ENCODE peak calls at places on chromosomes 11 and 22, in four cellular contexts. H, A, Z and C are unnamed samples.

GRCh38 chr11:10943968-10944367 is 86.1 kb upstream of the ZBED5 start:
- DNase-seq in H (no peak), A (no peak), Z (no peak), C (no peak)

GRCh38 chr22:27751277-27752070 is 50.1 kb downstream of the MN1 start:
- DNase-seq in A (no peak), H (no peak), Z (no peak), C (no peak)

GRCh38 chr11:125591659-125592304 is 870 bp upstream of the STT3A start:
- DNase-seq in Z (no peak), A (no peak), H (peak), C (peak)

GRCh38 chr11:13229675-13230359 is 47.8 kb upstream of the BMAL1 start:
- DNase-seq in A (no peak), Z (no peak), H (no peak), C (no peak)

GRCh38 chr11:6603287-6604080 is at the start of the genes ILK and RRP8:
- DNase-seq in A (peak), H (peak), Z (peak), C (peak)

GRCh38 chr22:20433686-20434241 is 3.9 kb downstream of the SCARF2 start:
- DNase-seq in A (no peak), H (no peak), Z (no peak), C (no peak)

GRCh38 chr11:57471496-57471895 is 11.2 kb downstream of the RTN4RL2 start:
- DNase-seq in Z (peak), H (no peak), A (no peak), C (no peak)

GRCh38 chr11:34531663-34532062 is 18.1 kb upstream of the ELF5 start:
- DNase-seq in H (no peak), Z (no peak), A (no peak), C (no peak)

GRCh38 chr22:17471901-17472566 is 91.3 kb upstream of the SLC25A18 start:
- DNase-seq in A (peak), H (no peak), Z (no peak), C (no peak)

GRCh38 chr11:102560555-102561011 is 30.0 kb upstream of the MMP7 start:
- DNase-seq in A (no peak), H (no peak), Z (no peak), C (peak)

GRCh38 chr11:119629834-119630624 is 99.0 kb downstream of the NECTIN1 start:
- DNase-seq in A (no peak), H (no peak), Z (no peak), C (no peak)

GRCh38 chr11:129230006-129230405 is 37.9 kb upstream of the ARHGAP32 start:
- DNase-seq in A (no peak), H (no peak), Z (no peak), C (no peak)

GRCh38 chr22:26587991-26588613 is 1.8 kb downstream of the TPST2 start:
- DNase-seq in H (no peak), Z (no peak), A (no peak), C (no peak)

GRCh38 chr11:46512261-46512881 is 81.5 kb downstream of the AMBRA1 start:
- DNase-seq in Z (no peak), A (no peak), H (no peak), C (no peak)

GRCh38 chr22:38051900-38052862 is 5.0 kb upstream of the PICK1 start:
- DNase-seq in H (peak), Z (peak), A (peak), C (peak)

GRCh38 chr11:132959663-132960062 is 572.6 kb downstream of the OPCML start:
- DNase-seq in H (no peak), Z (no peak), A (no peak), C (no peak)

GRCh38 chr11:124123587-124123986 is 8.3 kb downstream of the VWA5A start:
- DNase-seq in A (peak), Z (no peak), H (peak), C (no peak)

GRCh38 chr22:49084203-49084602 is 743.5 kb downstream of the BRD1 start:
- DNase-seq in H (peak), Z (no peak), A (peak), C (no peak)

GRCh38 chr11:127493330-127493729 is 492.8 kb upstream of the KIRREL3 start:
- DNase-seq in A (peak), H (no peak), Z (no peak), C (peak)

GRCh38 chr11:20155683-20156279 is 4.5 kb downstream of the DBX1 start:
- DNase-seq in Z (no peak), H (peak), A (peak), C (no peak)

GRCh38 chr22:40183029-40183581 is 5.4 kb downstream of the TNRC6B start:
- DNase-seq in H (no peak), A (peak), Z (peak), C (no peak)

GRCh38 chr11:129739339-129739738 is 76.3 kb upstream of the TMEM45B start:
- DNase-seq in H (no peak), Z (no peak), A (no peak), C (no peak)

GRCh38 chr11:43278302-43278956 is 33.4 kb upstream of the API5 start:
- DNase-seq in H (peak), A (peak), Z (no peak), C (peak)

DNA sequence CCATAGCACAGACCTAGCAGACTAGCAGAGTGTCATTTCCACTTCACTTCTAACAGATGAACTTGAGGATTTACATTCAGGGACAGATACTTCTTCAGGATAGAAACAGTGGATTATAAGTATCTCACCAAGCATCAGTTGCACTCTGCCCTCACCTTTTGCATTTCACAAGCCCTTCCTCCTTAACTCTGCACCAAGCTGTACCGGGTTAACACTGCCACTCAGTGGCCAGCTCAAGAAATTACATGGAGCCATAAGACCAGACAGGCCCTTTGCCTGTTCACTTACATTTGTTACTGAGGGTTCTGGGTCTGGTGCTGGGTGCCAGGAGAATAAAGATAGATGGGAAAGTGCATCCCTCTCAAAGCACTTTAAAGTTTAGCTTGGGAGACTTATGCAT is 309.8 kb downstream of the SHANK2 start:
- DNase-seq in H (no peak), A (peak), Z (no peak), C (peak)
- H3K4me2 ChIP-seq in H (no peak), A (no peak), Z (no peak), C (no peak)

GRCh38 chr11:68776442-68777235 is 25.3 kb upstream of the TESMIN start:
- DNase-seq in A (no peak), Z (peak), H (no peak), C (no peak)
- H3K4me2 ChIP-seq in A (no peak), Z (peak), H (no peak), C (no peak)

DNA sequence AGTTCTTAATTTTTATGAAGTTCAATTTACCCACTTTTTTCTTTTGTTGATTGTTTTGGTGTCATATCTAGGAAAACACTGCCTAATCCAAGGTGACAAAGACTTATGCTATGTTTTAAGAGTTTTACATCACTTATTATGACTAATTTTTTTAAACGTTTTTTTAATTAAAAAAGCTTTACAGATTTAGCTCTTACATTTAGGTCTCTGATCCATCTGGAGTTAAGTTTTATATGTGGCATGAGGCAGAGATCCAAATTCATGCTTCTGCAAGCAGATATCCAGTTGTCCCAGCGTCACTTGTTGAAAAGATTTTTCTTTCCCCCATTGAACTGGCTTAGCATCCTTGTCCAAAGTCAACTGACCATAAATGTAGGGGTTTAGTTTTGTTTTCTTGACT is 72.6 kb downstream of the PACSIN2 start:
- DNase-seq in A (no peak), H (no peak), Z (no peak), C (no peak)
- H3K4me2 ChIP-seq in A (no peak), H (no peak), Z (no peak), C (no peak)

GRCh38 chr11:14773755-14774154 is 118.3 kb downstream of the CYP2R1 start:
- DNase-seq in A (peak), Z (no peak), H (no peak), C (peak)

GRCh38 chr11:14764213-14764898 is 120.8 kb downstream of the PDE3B start:
- DNase-seq in H (no peak), A (no peak), Z (no peak), C (no peak)

GRCh38 chr11:14774738-14775137 is 117.3 kb downstream of the CYP2R1 start:
- DNase-seq in A (peak), H (no peak), Z (no peak), C (no peak)

GRCh38 chr11:14764899-14765527 is 121.4 kb downstream of the PDE3B start:
- DNase-seq in Z (no peak), A (no peak), H (no peak), C (no peak)

GRCh38 chr11:14768789-14769188 is 123.2 kb downstream of the CYP2R1 start:
- DNase-seq in A (no peak), Z (no peak), H (no peak), C (no peak)
- H3K4me2 ChIP-seq in A (no peak), Z (no peak), H (no peak), C (no peak)

GRCh38 chr11:70133771-70134170 is 55.7 kb downstream of the ANO1 start:
- DNase-seq in H (no peak), A (no peak), Z (no peak), C (no peak)
- H3K4me2 ChIP-seq in H (no peak), A (no peak), Z (no peak), C (no peak)

DNA sequence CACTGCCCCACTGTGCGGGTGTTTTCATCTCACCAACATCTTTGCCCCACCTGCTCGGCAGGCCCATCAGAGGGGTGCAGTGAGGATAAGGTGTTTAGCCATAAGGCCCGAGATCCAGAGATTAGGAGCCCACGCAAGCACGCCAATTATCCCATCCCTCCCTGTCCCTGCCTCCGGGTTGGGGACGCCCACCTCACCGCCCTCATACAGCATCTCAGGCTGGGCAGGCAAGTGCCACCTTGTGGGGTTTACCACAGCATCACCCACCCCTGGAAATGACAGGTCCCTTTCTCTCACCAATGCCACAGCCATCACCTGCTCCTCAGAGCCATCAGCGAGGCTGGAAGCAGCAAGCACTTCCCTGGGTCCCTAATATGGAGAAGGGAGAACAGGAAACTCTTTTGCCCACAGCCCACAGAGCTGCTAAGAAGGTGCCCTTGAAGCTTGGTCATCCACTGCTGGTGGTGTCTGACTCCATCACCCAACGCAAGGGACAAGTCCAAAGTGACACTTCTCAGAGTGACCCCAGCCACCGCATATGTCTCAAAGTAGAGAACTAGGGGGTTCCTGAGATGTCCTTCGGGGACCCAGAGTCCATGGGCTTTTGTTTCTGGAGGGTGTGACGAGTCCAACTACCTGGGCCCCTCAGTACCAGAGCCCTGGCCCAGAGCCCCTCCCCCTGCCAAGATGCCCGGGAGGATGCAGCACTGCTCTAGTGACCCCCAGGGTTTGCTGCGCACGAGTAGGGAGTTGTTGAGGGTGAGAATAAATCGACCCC is 15.8 kb downstream of the VPS37C start:
- DNase-seq in Z (no peak), H (no peak), A (no peak), C (no peak)
- H3K4me2 ChIP-seq in Z (no peak), H (no peak), A (no peak), C (no peak)

GRCh38 chr11:91293119-91293518 is 931.5 kb upstream of the FAT3 start:
- DNase-seq in Z (no peak), H (no peak), A (no peak), C (no peak)
- H3K4me2 ChIP-seq in Z (no peak), H (no peak), A (no peak), C (no peak)

DNA sequence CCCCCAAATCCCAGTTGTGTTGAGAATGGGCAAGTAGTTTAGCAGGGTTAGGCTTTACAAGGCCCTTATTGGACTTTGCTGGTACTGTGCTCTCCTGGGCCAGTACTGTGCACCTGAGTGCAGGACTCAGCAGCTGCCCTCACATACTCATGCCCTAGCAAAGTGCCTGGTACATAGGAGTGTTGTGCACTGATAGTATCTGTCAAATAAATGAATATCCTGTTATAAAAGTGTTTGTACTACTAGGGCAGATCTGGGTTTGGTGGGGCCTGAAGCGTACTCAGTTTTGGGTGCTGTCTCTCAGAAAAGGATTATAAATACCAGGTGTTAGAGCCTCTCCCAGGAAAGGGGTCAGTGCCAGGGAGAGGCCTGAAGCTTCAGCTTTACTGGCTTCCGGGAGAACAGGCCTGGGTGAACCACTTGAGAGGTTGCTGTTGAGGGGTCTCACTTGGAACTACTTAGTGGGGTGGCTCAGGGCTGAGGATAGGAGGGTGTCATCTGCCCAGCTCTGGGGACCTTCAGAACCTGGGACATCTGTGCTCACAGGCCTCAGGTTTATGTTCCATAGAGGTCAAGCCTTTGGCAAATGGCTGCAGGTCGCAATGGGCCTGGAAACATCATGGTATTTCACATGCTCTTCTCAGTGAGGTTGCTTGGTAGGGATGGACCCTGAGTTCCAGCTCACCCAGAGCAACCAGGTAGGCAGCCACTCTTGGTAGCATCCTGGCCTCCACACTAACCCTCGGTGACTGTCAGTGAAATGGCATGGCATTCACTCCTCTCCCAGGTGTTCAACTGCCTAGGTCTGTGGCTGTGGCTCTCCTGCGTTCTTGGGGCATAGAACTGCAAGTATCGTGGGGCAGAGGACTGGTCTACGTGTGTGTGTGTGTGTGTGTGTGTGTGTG is 106.1 kb downstream of the ZBTB16 start:
- DNase-seq in Z (no peak), H (no peak), A (no peak), C (no peak)
- H3K4me2 ChIP-seq in Z (no peak), H (no peak), A (no peak), C (no peak)